ENCODE peak calls at places on chromosome 15, in five cellular contexts. Q is ovary, V is tibial nerve, F is transverse colon, K is A549. P is an unnamed sample.

GRCh38 chr15:43954181-43954621 is 127.4 kb downstream of the WDR76 start:
- DNase-seq in Q (no peak), V (no peak), F (no peak), K (no peak), P (no peak)

GRCh38 chr15:85318048-85318731 is 62.2 kb upstream of the AKAP13 start:
- DNase-seq in Q (no peak), V (no peak), F (peak), K (peak), P (no peak)

GRCh38 chr15:75307778-75308390 is 25.2 kb downstream of the GOLGA6D start:
- DNase-seq in Q (no peak), V (no peak), F (peak), K (peak), P (peak)

GRCh38 chr15:69074011-69074842 is 59.7 kb downstream of the NOX5 start:
- DNase-seq in Q (peak), V (no peak), F (peak), K (peak), P (no peak)

GRCh38 chr15:56353119-56353518 is 12.1 kb upstream of the TEX9 start:
- DNase-seq in Q (no peak), V (no peak), F (no peak), K (no peak), P (no peak)

GRCh38 chr15:62816342-62817059 is 226.0 kb upstream of the TPM1 start:
- DNase-seq in Q (no peak), V (no peak), F (no peak), K (no peak), P (no peak)

GRCh38 chr15:36757189-36757814 is 177.9 kb downstream of the CDIN1 start:
- DNase-seq in Q (no peak), V (no peak), F (no peak), K (no peak), P (no peak)

GRCh38 chr15:70421197-70421482 is 323.4 kb upstream of the TLE3 start:
- DNase-seq in Q (no peak), V (no peak), F (no peak), K (no peak), P (no peak)

GRCh38 chr15:73600413-73601050 is 32.7 kb downstream of the NPTN start:
- DNase-seq in Q (no peak), V (no peak), F (no peak), K (no peak), P (no peak)

GRCh38 chr15:80105193-80105984 is 45.9 kb downstream of the ZFAND6 start:
- DNase-seq in Q (no peak), V (no peak), F (no peak), K (no peak), P (no peak)

GRCh38 chr15:63915888-63916731 is 82.4 kb upstream of the HERC1 start:
- DNase-seq in Q (no peak), V (no peak), F (no peak), K (peak), P (peak)

GRCh38 chr15:49044002-49044401 is 2.2 kb downstream of the SECISBP2L start:
- DNase-seq in Q (no peak), V (no peak), F (no peak), K (no peak), P (no peak)

GRCh38 chr15:66720206-66721010 is 18.4 kb downstream of the SMAD6 start:
- DNase-seq in Q (no peak), V (no peak), F (no peak), K (peak), P (peak)

GRCh38 chr15:41513282-41514227 is at the start of gene LTK:
- DNase-seq in Q (no peak), V (no peak), F (peak), K (no peak), P (peak)

GRCh38 chr15:36965561-36966342 is 134.6 kb downstream of the MEIS2 start:
- DNase-seq in Q (no peak), V (no peak), F (no peak), K (no peak), P (no peak)

GRCh38 chr15:59432389-59432788 is 5.6 kb upstream of the FAM81A start:
- DNase-seq in Q (no peak), V (no peak), F (no peak), K (no peak), P (no peak)

GRCh38 chr15:101579766-101580165 is 72.4 kb downstream of the TM2D3 start:
- DNase-seq in Q (no peak), V (no peak), F (no peak), K (peak), P (no peak)

GRCh38 chr15:37221671-37222207 is 121.4 kb upstream of the MEIS2 start:
- DNase-seq in Q (no peak), V (no peak), F (no peak), K (no peak), P (no peak)

GRCh38 chr15:47410243-47410642 is 307.1 kb upstream of the SEMA6D start:
- DNase-seq in Q (no peak), V (no peak), F (no peak), K (no peak), P (no peak)

GRCh38 chr15:69685524-69686452 is 233.2 kb downstream of the RPLP1 start:
- DNase-seq in Q (no peak), V (no peak), F (peak), K (no peak), P (no peak)

GRCh38 chr15:34883633-34884032 is 85.9 kb downstream of the AQR start:
- DNase-seq in Q (no peak), V (no peak), F (no peak), K (no peak), P (no peak)

GRCh38 chr15:67197364-67197695 is 57.1 kb downstream of the AAGAB start:
- DNase-seq in Q (no peak), V (no peak), F (no peak), K (peak), P (no peak)

GRCh38 chr15:89472785-89473256 is 23.6 kb downstream of the RHCG start:
- DNase-seq in Q (no peak), V (no peak), F (peak), K (peak), P (peak)

GRCh38 chr15:63551400-63551799 is 45.8 kb upstream of the FBXL22 start:
- DNase-seq in Q (no peak), V (no peak), F (no peak), K (no peak), P (no peak)

GRCh38 chr15:85354432-85354831 is 26.0 kb upstream of the AKAP13 start:
- DNase-seq in Q (no peak), V (no peak), F (no peak), K (no peak), P (no peak)

GRCh38 chr15:78340243-78341056 is at the start of gene CRABP1:
- DNase-seq in Q (no peak), V (no peak), F (no peak), K (peak), P (no peak)

GRCh38 chr15:66356359-66357236 is at the start of gene TIPIN:
- DNase-seq in Q (peak), V (peak), F (peak), K (peak), P (peak)

GRCh38 chr15:58748787-58749531 is 548 bp downstream of the ADAM10 start:
- DNase-seq in Q (peak), V (no peak), F (peak), K (peak), P (peak)

GRCh38 chr15:42832577-42832976 is 88.0 kb downstream of the TTBK2 start:
- DNase-seq in Q (no peak), V (no peak), F (no peak), K (peak), P (no peak)

GRCh38 chr15:88647362-88648105 is 8.7 kb downstream of the ISG20 start:
- DNase-seq in Q (peak), V (no peak), F (peak), K (no peak), P (no peak)

GRCh38 chr15:70248116-70249025 is 150.7 kb upstream of the TLE3 start:
- DNase-seq in Q (peak), V (no peak), F (no peak), K (no peak), P (no peak)

GRCh38 chr15:31365655-31366127 is 39.1 kb downstream of the KLF13 start:
- DNase-seq in Q (peak), V (peak), F (peak), K (no peak), P (peak)

GRCh38 chr15:62257991-62258390 is 92.9 kb upstream of the C2CD4B start:
- DNase-seq in Q (no peak), V (no peak), F (no peak), K (no peak), P (no peak)

GRCh38 chr15:31236184-31237041 is 90.2 kb upstream of the KLF13 start:
- DNase-seq in Q (peak), V (peak), F (peak), K (peak), P (peak)

GRCh38 chr15:28942521-28943035 is 56.8 kb downstream of the APBA2 start:
- DNase-seq in Q (no peak), V (no peak), F (no peak), K (no peak), P (no peak)

GRCh38 chr15:55799287-55800212 is 56.6 kb upstream of the PRTG start:
- DNase-seq in Q (peak), V (no peak), F (peak), K (peak), P (peak)

GRCh38 chr15:70409388-70409787 is 311.7 kb upstream of the TLE3 start:
- DNase-seq in Q (no peak), V (no peak), F (no peak), K (no peak), P (no peak)

GRCh38 chr15:70327328-70328136 is 229.8 kb upstream of the TLE3 start:
- DNase-seq in Q (no peak), V (no peak), F (no peak), K (no peak), P (no peak)

GRCh38 chr15:90762109-90762508 is 45.0 kb downstream of the BLM start:
- DNase-seq in Q (no peak), V (peak), F (peak), K (no peak), P (no peak)
- TF ChIP-seq EP300 in Q (peak), V (peak), F (no peak), K (no peak), P (no peak)

GRCh38 chr15:95440712-95441111 is 889.8 kb upstream of the NR2F2 start:
- DNase-seq in Q (no peak), V (no peak), F (no peak), K (no peak), P (no peak)

GRCh38 chr15:95439812-95440380 is 890.6 kb upstream of the NR2F2 start:
- DNase-seq in Q (no peak), V (no peak), F (no peak), K (no peak), P (no peak)

GRCh38 chr15:95446854-95447253 is 883.6 kb upstream of the NR2F2 start:
- DNase-seq in Q (no peak), V (no peak), F (no peak), K (no peak), P (no peak)

GRCh38 chr15:95444860-95445259 is 885.6 kb upstream of the NR2F2 start:
- DNase-seq in Q (no peak), V (no peak), F (no peak), K (no peak), P (no peak)

DNA sequence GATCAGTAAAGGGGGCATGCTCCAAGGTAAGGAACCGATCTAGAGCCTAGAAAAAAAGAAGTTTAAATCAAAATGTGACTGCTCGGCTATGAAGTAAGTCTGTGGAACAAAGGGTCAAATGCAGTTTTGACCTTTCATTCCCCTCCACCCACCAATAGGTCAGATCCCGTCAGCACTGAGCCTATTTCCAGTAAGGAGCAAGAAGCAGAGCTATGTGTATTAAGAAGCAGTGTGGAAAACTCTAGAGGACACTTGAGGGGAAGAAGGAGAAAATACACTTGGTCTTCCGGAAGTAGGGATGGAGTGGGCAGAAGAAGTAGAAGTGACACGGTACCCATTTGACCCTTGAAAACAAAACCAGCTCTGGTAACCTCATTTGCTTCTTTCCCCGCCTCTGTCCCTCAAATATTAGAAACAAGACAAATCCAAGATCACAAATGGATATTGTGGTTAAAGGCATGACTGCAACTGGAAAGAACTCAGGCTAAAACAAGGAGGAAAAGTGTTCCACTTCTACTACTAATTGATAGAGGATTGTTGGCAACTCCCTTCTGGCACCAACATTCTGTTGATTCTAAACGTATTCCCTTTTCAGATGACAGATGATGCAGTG is 888.3 kb upstream of the NR2F2 start:
- DNase-seq in Q (no peak), V (no peak), F (no peak), K (no peak), P (no peak)
- TF ChIP-seq EP300 in Q (peak), V (peak), F (no peak), K (no peak), P (no peak)

GRCh38 chr15:51076898-51077564 is 17.7 kb downstream of the TNFAIP8L3 start:
- DNase-seq in Q (peak), V (peak), F (peak), K (no peak), P (no peak)
- TF ChIP-seq EP300 in Q (no peak), V (no peak), F (no peak), K (no peak), P (no peak)

GRCh38 chr15:82045892-82046667 is at the start of gene MEX3B:
- DNase-seq in Q (peak), V (peak), F (peak), K (peak), P (peak)

GRCh38 chr15:82047493-82048446 is 2.0 kb upstream of the MEX3B start:
- DNase-seq in Q (peak), V (peak), F (no peak), K (no peak), P (no peak)

GRCh38 chr15:82048809-82049208 is 3.0 kb upstream of the MEX3B start:
- DNase-seq in Q (no peak), V (no peak), F (no peak), K (no peak), P (no peak)

GRCh38 chr15:82045179-82045891 is 483 bp downstream of the MEX3B start:
- DNase-seq in Q (peak), V (peak), F (peak), K (peak), P (no peak)

GRCh38 chr15:82046668-82047492 is 1.1 kb upstream of the MEX3B start:
- DNase-seq in Q (peak), V (peak), F (peak), K (peak), P (peak)
- TF ChIP-seq EP300 in Q (no peak), V (no peak), F (no peak), K (no peak), P (no peak)

DNA sequence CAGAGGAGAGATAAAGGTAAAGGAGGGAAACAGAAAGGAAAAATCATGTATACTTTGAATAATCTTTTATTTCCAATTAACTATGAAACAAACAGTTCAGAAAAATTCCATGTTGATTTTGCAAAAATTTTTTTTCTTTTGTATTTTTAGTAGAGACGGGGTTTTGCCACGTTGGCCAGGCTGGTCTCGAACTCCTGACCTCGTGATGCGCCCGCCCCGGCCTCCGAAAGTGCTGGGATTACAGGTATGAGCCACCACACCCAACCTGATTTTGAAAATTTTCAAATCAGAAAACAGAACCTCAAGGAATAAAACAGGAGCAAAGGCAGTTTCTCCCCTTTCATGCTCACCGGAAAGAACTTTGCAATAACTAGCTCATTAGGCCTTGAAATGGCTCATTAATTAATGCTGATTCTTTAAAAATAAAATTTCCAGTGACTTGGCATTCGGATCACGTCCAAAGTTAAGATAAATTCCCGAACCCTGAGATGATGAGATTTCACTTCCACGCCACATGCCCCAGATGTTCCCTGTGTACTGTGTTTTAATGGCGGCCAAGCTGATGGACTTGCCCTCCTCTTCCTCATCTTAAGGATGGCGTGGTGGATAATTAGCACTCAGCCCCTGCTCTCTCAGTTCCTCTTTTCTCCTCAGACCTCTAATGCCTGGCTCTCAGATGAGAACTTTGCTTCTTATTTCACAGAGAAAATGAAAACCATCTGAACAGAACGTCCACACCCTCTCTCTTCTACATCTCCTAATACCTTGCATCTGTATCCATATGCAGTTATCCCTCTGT is 10.8 kb downstream of the BCL2L10 start:
- DNase-seq in Q (no peak), V (no peak), F (no peak), K (no peak), P (no peak)
- TF ChIP-seq EP300 in Q (no peak), V (no peak), F (no peak), K (no peak), P (no peak)

DNA sequence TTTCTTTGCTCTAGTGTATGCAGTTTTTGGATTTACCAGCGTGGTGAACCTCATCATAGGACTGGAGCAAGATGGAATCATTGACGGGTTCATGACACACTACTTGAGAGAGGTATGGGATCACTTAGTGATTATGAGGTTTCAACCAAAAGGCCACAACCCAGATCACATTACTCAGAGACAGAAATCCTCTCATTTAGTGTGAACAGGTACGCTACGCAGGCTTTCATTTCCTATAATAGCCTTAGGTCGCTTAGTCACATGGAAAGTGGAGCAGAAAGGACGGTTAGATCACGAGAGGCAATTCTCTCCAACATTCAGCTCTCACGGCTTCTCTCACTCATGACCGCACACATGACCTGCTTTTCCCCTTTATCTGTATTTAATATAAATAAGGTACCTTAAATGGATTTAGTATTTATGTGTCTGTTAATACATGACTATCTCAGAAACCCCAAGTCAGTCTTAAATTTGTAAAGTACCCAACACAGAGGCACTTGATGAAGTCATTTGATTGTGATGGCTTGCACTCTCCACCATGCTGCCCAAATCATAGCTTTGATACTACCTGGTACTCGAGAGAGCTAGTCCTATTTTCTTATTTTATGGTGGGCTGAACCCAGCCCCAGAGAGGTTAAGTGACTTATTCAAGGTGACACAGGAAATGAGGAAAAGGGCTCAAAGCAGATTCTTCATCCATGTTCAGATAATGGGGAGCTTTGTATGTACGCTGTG is 8.6 kb downstream of the TM6SF1 start:
- DNase-seq in Q (no peak), V (no peak), F (no peak), K (no peak), P (no peak)
- TF ChIP-seq EP300 in Q (no peak), V (no peak), F (no peak), K (no peak), P (no peak)